ENCODE peak calls at places on chromosomes 12 and 14, in nine cellular contexts. D is NCI-H1436; C is iPS-NIHi11; A is fibroblast of gingiva; O is NCI-H1048; R is mesothelial cell of epicardium; Z is nephron progenitor cell; K is activated CD4-positive, CD25-positive, alpha-beta regulatory T cell; M is RPMI7951. B is an unnamed sample.

GRCh38 chr14:69404478-69404877 is 6.0 kb downstream of the SLC39A9 start:
- DNase-seq in D (no peak), C (no peak), A (no peak), O (no peak), R (no peak), Z (no peak), K (no peak), M (no peak), B (no peak)

GRCh38 chr12:51147309-51147708 is 25.6 kb downstream of the TFCP2 start:
- DNase-seq in D (no peak), C (no peak), A (no peak), O (no peak), R (no peak), Z (no peak), K (no peak), M (no peak), B (no peak)

GRCh38 chr12:93783827-93784226 is 106.7 kb downstream of the CRADD start:
- DNase-seq in D (no peak), C (no peak), A (no peak), O (no peak), R (no peak), Z (no peak), K (peak), M (no peak), B (no peak)

GRCh38 chr12:48873096-48873495 is 7.4 kb upstream of the RND1 start:
- DNase-seq in D (no peak), C (no peak), A (peak), O (no peak), R (no peak), Z (no peak), K (no peak), M (no peak), B (no peak)

GRCh38 chr12:47397664-47398281 is 308.1 kb downstream of the RPAP3 start:
- DNase-seq in D (no peak), C (no peak), A (peak), O (peak), R (no peak), Z (no peak), K (no peak), M (peak), B (peak)

GRCh38 chr14:90911121-90911520 is 94.9 kb upstream of the TTC7B start:
- DNase-seq in D (no peak), C (no peak), A (peak), O (no peak), R (no peak), Z (no peak), K (no peak), M (no peak), B (no peak)

GRCh38 chr14:67766035-67766680 is 50.2 kb downstream of the ZFYVE26 start:
- DNase-seq in D (no peak), C (no peak), A (no peak), O (no peak), R (no peak), Z (no peak), K (no peak), M (no peak), B (no peak)

GRCh38 chr12:49105504-49106120 is 5.0 kb downstream of the LMBR1L start:
- DNase-seq in D (no peak), C (no peak), A (no peak), O (no peak), R (no peak), Z (no peak), K (no peak), M (no peak), B (no peak)

GRCh38 chr12:79988368-79988767 is 53.5 kb upstream of the PPP1R12A start:
- DNase-seq in D (no peak), C (no peak), A (no peak), O (peak), R (no peak), Z (no peak), K (no peak), M (peak), B (no peak)

GRCh38 chr12:122895757-122896636 is at the start of gene VPS37B:
- DNase-seq in D (peak), C (peak), A (peak), O (peak), R (peak), Z (peak), K (peak), M (peak), B (peak)

GRCh38 chr14:92561906-92562489 is 48.4 kb downstream of the RIN3 start:
- DNase-seq in D (no peak), C (no peak), A (no peak), O (no peak), R (no peak), Z (no peak), K (no peak), M (no peak), B (no peak)

GRCh38 chr12:64311877-64312276 is 78.7 kb downstream of the C12orf56 start:
- DNase-seq in D (no peak), C (no peak), A (no peak), O (no peak), R (no peak), Z (no peak), K (no peak), M (no peak), B (no peak)

GRCh38 chr12:70683976-70684375 is 46.7 kb upstream of the PTPRB start:
- DNase-seq in D (no peak), C (no peak), A (no peak), O (no peak), R (no peak), Z (no peak), K (no peak), M (no peak), B (no peak)

GRCh38 chr12:24307153-24307552 is 357.7 kb upstream of the SOX5 start:
- DNase-seq in D (no peak), C (no peak), A (no peak), O (no peak), R (no peak), Z (no peak), K (no peak), M (no peak), B (no peak)

GRCh38 chr14:102503576-102504224 is 5.9 kb downstream of the ANKRD9 start:
- DNase-seq in D (no peak), C (no peak), A (no peak), O (no peak), R (no peak), Z (no peak), K (no peak), M (no peak), B (no peak)

GRCh38 chr14:58697927-58698641 is 60.3 kb downstream of the DACT1 start:
- DNase-seq in D (peak), C (no peak), A (no peak), O (no peak), R (no peak), Z (no peak), K (no peak), M (peak), B (no peak)

GRCh38 chr12:54352022-54352531 is 12.2 kb downstream of the GPR84 start:
- DNase-seq in D (peak), C (peak), A (no peak), O (no peak), R (peak), Z (peak), K (no peak), M (no peak), B (peak)

GRCh38 chr14:30005114-30005698 is 77.6 kb upstream of the PRKD1 start:
- DNase-seq in D (peak), C (peak), A (peak), O (no peak), R (no peak), Z (no peak), K (no peak), M (peak), B (peak)

GRCh38 chr12:981956-982355 is 9.1 kb upstream of the ERC1 start:
- DNase-seq in D (no peak), C (no peak), A (peak), O (no peak), R (no peak), Z (no peak), K (no peak), M (no peak), B (no peak)

GRCh38 chr14:87250992-87251391 is 742.0 kb downstream of the GALC start:
- DNase-seq in D (peak), C (no peak), A (no peak), O (no peak), R (no peak), Z (no peak), K (no peak), M (no peak), B (no peak)

GRCh38 chr12:113259499-113259953 is 38.3 kb downstream of the TPCN1 start:
- DNase-seq in D (no peak), C (peak), A (peak), O (no peak), R (no peak), Z (peak), K (no peak), M (peak), B (peak)

GRCh38 chr12:42516573-42516972 is 73.0 kb downstream of the PRICKLE1 start:
- DNase-seq in D (no peak), C (no peak), A (no peak), O (no peak), R (no peak), Z (no peak), K (no peak), M (no peak), B (no peak)

GRCh38 chr14:59698793-59699192 is 122.2 kb upstream of the CCDC175 start:
- DNase-seq in D (no peak), C (no peak), A (no peak), O (no peak), R (no peak), Z (no peak), K (no peak), M (peak), B (no peak)

GRCh38 chr14:24071144-24071697 is at the start of gene CPNE6:
- DNase-seq in D (no peak), C (no peak), A (no peak), O (no peak), R (no peak), Z (no peak), K (no peak), M (no peak), B (no peak)

GRCh38 chr14:49950275-49951250 is 57.7 kb downstream of the ARF6 start:
- DNase-seq in D (no peak), C (no peak), A (no peak), O (no peak), R (no peak), Z (no peak), K (no peak), M (no peak), B (no peak)

GRCh38 chr14:68563256-68564131 is 229.4 kb downstream of the ZFP36L1 start:
- DNase-seq in D (no peak), C (no peak), A (peak), O (no peak), R (no peak), Z (no peak), K (no peak), M (peak), B (no peak)

GRCh38 chr12:118346895-118347294 is 25.8 kb downstream of the TAOK3 start:
- DNase-seq in D (no peak), C (no peak), A (no peak), O (no peak), R (no peak), Z (no peak), K (no peak), M (no peak), B (no peak)

GRCh38 chr12:128817115-128818015 is 6.4 kb downstream of the SLC15A4 start:
- DNase-seq in D (no peak), C (no peak), A (peak), O (no peak), R (no peak), Z (no peak), K (no peak), M (peak), B (peak)

GRCh38 chr14:49553892-49554291 is 32.3 kb downstream of the RPS29 start:
- DNase-seq in D (no peak), C (no peak), A (no peak), O (no peak), R (no peak), Z (no peak), K (no peak), M (no peak), B (no peak)

GRCh38 chr12:93376436-93377251 is 1.1 kb upstream of the NUDT4 start:
- DNase-seq in D (no peak), C (no peak), A (peak), O (no peak), R (no peak), Z (peak), K (no peak), M (peak), B (no peak)

GRCh38 chr12:124680863-124681778 is 113.7 kb upstream of the NCOR2 start:
- DNase-seq in D (no peak), C (peak), A (no peak), O (no peak), R (no peak), Z (no peak), K (no peak), M (peak), B (no peak)

GRCh38 chr14:58171090-58171489 is 19.1 kb upstream of the ARMH4 start:
- DNase-seq in D (peak), C (peak), A (peak), O (peak), R (peak), Z (peak), K (no peak), M (peak), B (peak)

GRCh38 chr12:122909442-122910288 is 13.7 kb upstream of the VPS37B start:
- DNase-seq in D (no peak), C (peak), A (no peak), O (no peak), R (no peak), Z (no peak), K (no peak), M (peak), B (peak)

GRCh38 chr14:29262979-29263378 is 496.4 kb downstream of the FOXG1 start:
- DNase-seq in D (no peak), C (no peak), A (no peak), O (no peak), R (no peak), Z (no peak), K (no peak), M (no peak), B (no peak)

B was measured in SHP77 treated with DMSO at 0.1 percent for 48 hours.